ENCODE peak calls at places on chromosomes 2 and 18, in four cellular contexts. One of them, this sample, is unnamed.

GRCh38 chr18:12595571-12596255 is 62.2 kb downstream of the SPIRE1 start:
- DNase-seq in brain microvascular endothelial cell: no peak
- DNase-seq in lower lobe of right lung: no peak
- DNase-seq in body of pancreas: no peak
- DNase-seq in this sample: no peak

GRCh38 chr18:31454066-31454708 is 6.6 kb downstream of the DSG3 start:
- DNase-seq in brain microvascular endothelial cell: peak
- DNase-seq in lower lobe of right lung: no peak
- DNase-seq in body of pancreas: no peak
- DNase-seq in this sample: no peak

GRCh38 chr2:238741277-238741676 is 106.6 kb upstream of the TWIST2 start:
- DNase-seq in brain microvascular endothelial cell: no peak
- DNase-seq in lower lobe of right lung: no peak
- DNase-seq in body of pancreas: no peak
- DNase-seq in this sample: no peak

GRCh38 chr18:44761812-44762211 is 81.1 kb downstream of the SETBP1 start:
- DNase-seq in brain microvascular endothelial cell: no peak
- DNase-seq in lower lobe of right lung: no peak
- DNase-seq in body of pancreas: peak
- DNase-seq in this sample: no peak

GRCh38 chr2:175461839-175462238 is 280.3 kb upstream of the ATP5MC3 start:
- DNase-seq in brain microvascular endothelial cell: no peak
- DNase-seq in lower lobe of right lung: no peak
- DNase-seq in body of pancreas: no peak
- DNase-seq in this sample: no peak

GRCh38 chr2:96265349-96265839 is 403 bp downstream of the TMEM127 start:
- DNase-seq in brain microvascular endothelial cell: no peak
- DNase-seq in lower lobe of right lung: peak
- DNase-seq in body of pancreas: peak
- DNase-seq in this sample: no peak

GRCh38 chr2:70381821-70382220 is 80.0 kb upstream of the FAM136A start:
- DNase-seq in brain microvascular endothelial cell: no peak
- DNase-seq in lower lobe of right lung: no peak
- DNase-seq in body of pancreas: peak
- DNase-seq in this sample: no peak

GRCh38 chr2:108803045-108803736 is 16.6 kb downstream of the CCDC138 start:
- DNase-seq in brain microvascular endothelial cell: no peak
- DNase-seq in lower lobe of right lung: no peak
- DNase-seq in body of pancreas: no peak
- DNase-seq in this sample: no peak

GRCh38 chr18:22170421-22171262 is 1.3 kb downstream of the GATA6 start:
- DNase-seq in brain microvascular endothelial cell: peak
- DNase-seq in lower lobe of right lung: peak
- DNase-seq in body of pancreas: peak
- DNase-seq in this sample: no peak

GRCh38 chr2:123502926-123503325 is 522.2 kb upstream of the CNTNAP5 start:
- DNase-seq in brain microvascular endothelial cell: no peak
- DNase-seq in lower lobe of right lung: no peak
- DNase-seq in body of pancreas: no peak
- DNase-seq in this sample: no peak

GRCh38 chr2:169891593-169892298 is 64.5 kb downstream of the UBR3 start:
- DNase-seq in brain microvascular endothelial cell: peak
- DNase-seq in lower lobe of right lung: no peak
- DNase-seq in body of pancreas: no peak
- DNase-seq in this sample: no peak

GRCh38 chr2:197515277-197515797 is 529 bp upstream of the MOB4 start:
- DNase-seq in brain microvascular endothelial cell: no peak
- DNase-seq in lower lobe of right lung: no peak
- DNase-seq in body of pancreas: no peak
- DNase-seq in this sample: no peak

GRCh38 chr18:59180150-59180845 is 39.7 kb upstream of the GRP start:
- DNase-seq in brain microvascular endothelial cell: peak
- DNase-seq in lower lobe of right lung: no peak
- DNase-seq in body of pancreas: no peak
- DNase-seq in this sample: peak

GRCh38 chr2:146587291-146587713 is 1257.5 kb upstream of the ACVR2A start:
- DNase-seq in brain microvascular endothelial cell: no peak
- DNase-seq in lower lobe of right lung: no peak
- DNase-seq in body of pancreas: no peak
- DNase-seq in this sample: no peak

GRCh38 chr18:13036622-13037320 is 45.6 kb downstream of the CEP192 start:
- DNase-seq in brain microvascular endothelial cell: no peak
- DNase-seq in lower lobe of right lung: no peak
- DNase-seq in body of pancreas: no peak
- DNase-seq in this sample: peak

GRCh38 chr2:125167152-125167551 is 1142.1 kb downstream of the CNTNAP5 start:
- DNase-seq in brain microvascular endothelial cell: no peak
- DNase-seq in lower lobe of right lung: no peak
- DNase-seq in body of pancreas: no peak
- DNase-seq in this sample: peak

GRCh38 chr2:241774419-241775222 is 2.0 kb upstream of the GAL3ST2 start:
- DNase-seq in brain microvascular endothelial cell: peak
- DNase-seq in lower lobe of right lung: no peak
- DNase-seq in body of pancreas: no peak
- DNase-seq in this sample: peak

GRCh38 chr2:68436270-68436669 is 30.8 kb downstream of the FBXO48 start:
- DNase-seq in brain microvascular endothelial cell: peak
- DNase-seq in lower lobe of right lung: no peak
- DNase-seq in body of pancreas: no peak
- DNase-seq in this sample: no peak

GRCh38 chr2:160836755-160837154 is 323.5 kb upstream of the TANK start:
- DNase-seq in brain microvascular endothelial cell: peak
- DNase-seq in lower lobe of right lung: no peak
- DNase-seq in body of pancreas: no peak
- DNase-seq in this sample: peak

GRCh38 chr2:198084136-198084535 is 279.7 kb downstream of the PLCL1 start:
- DNase-seq in brain microvascular endothelial cell: no peak
- DNase-seq in lower lobe of right lung: no peak
- DNase-seq in body of pancreas: no peak
- DNase-seq in this sample: no peak

GRCh38 chr2:127530245-127531132 is 4.2 kb upstream of the IWS1 start:
- DNase-seq in brain microvascular endothelial cell: no peak
- DNase-seq in lower lobe of right lung: no peak
- DNase-seq in body of pancreas: no peak
- DNase-seq in this sample: no peak

GRCh38 chr18:51089691-51090090 is 59.7 kb downstream of the SMAD4 start:
- DNase-seq in brain microvascular endothelial cell: no peak
- DNase-seq in lower lobe of right lung: no peak
- DNase-seq in body of pancreas: no peak
- DNase-seq in this sample: no peak

GRCh38 chr18:44887227-44887631 is 206.5 kb downstream of the SETBP1 start:
- DNase-seq in brain microvascular endothelial cell: peak
- DNase-seq in lower lobe of right lung: no peak
- DNase-seq in body of pancreas: peak
- DNase-seq in this sample: peak

GRCh38 chr2:229221641-229222040 is 49.4 kb downstream of the PID1 start:
- DNase-seq in brain microvascular endothelial cell: no peak
- DNase-seq in lower lobe of right lung: no peak
- DNase-seq in body of pancreas: no peak
- DNase-seq in this sample: no peak

GRCh38 chr2:62654423-62654791 is 51.1 kb upstream of the EHBP1 start:
- DNase-seq in brain microvascular endothelial cell: no peak
- DNase-seq in lower lobe of right lung: no peak
- DNase-seq in body of pancreas: no peak
- DNase-seq in this sample: peak

GRCh38 chr18:12038082-12038660 is 55.5 kb upstream of the ANKRD62 start:
- DNase-seq in brain microvascular endothelial cell: no peak
- DNase-seq in lower lobe of right lung: no peak
- DNase-seq in body of pancreas: peak
- DNase-seq in this sample: no peak

GRCh38 chr2:182826051-182826450 is 40.4 kb downstream of the FRZB start:
- DNase-seq in brain microvascular endothelial cell: no peak
- DNase-seq in lower lobe of right lung: no peak
- DNase-seq in body of pancreas: no peak
- DNase-seq in this sample: no peak

GRCh38 chr2:17915811-17916523 is 37.5 kb downstream of the KCNS3 start:
- DNase-seq in brain microvascular endothelial cell: no peak
- DNase-seq in lower lobe of right lung: no peak
- DNase-seq in body of pancreas: no peak
- DNase-seq in this sample: no peak

GRCh38 chr2:121387591-121388325 is 102.8 kb upstream of the TFCP2L1 start:
- DNase-seq in brain microvascular endothelial cell: no peak
- DNase-seq in lower lobe of right lung: no peak
- DNase-seq in body of pancreas: no peak
- DNase-seq in this sample: no peak

GRCh38 chr2:155309483-155309882 is 611.0 kb downstream of the KCNJ3 start:
- DNase-seq in brain microvascular endothelial cell: no peak
- DNase-seq in lower lobe of right lung: no peak
- DNase-seq in body of pancreas: no peak
- DNase-seq in this sample: no peak

GRCh38 chr18:10343778-10344177 is 110.7 kb upstream of the APCDD1 start:
- DNase-seq in brain microvascular endothelial cell: no peak
- DNase-seq in lower lobe of right lung: no peak
- DNase-seq in body of pancreas: no peak
- DNase-seq in this sample: no peak

GRCh38 chr18:26943906-26944305 is 78.4 kb upstream of the AQP4 start:
- DNase-seq in brain microvascular endothelial cell: no peak
- DNase-seq in lower lobe of right lung: no peak
- DNase-seq in body of pancreas: no peak
- DNase-seq in this sample: no peak

GRCh38 chr2:127416486-127417001 is 1.7 kb upstream of the PROC start:
- DNase-seq in brain microvascular endothelial cell: no peak
- DNase-seq in lower lobe of right lung: no peak
- DNase-seq in body of pancreas: no peak
- DNase-seq in this sample: no peak

GRCh38 chr18:44594779-44595467 is 85.8 kb upstream of the SETBP1 start:
- DNase-seq in brain microvascular endothelial cell: peak
- DNase-seq in lower lobe of right lung: no peak
- DNase-seq in body of pancreas: no peak
- DNase-seq in this sample: no peak

GRCh38 chr18:57837917-57838548 is 34.9 kb upstream of the ATP8B1 start:
- DNase-seq in brain microvascular endothelial cell: peak
- DNase-seq in lower lobe of right lung: no peak
- DNase-seq in body of pancreas: no peak
- DNase-seq in this sample: no peak
- H3K4me3 ChIP-seq in brain microvascular endothelial cell: no peak
- H3K4me3 ChIP-seq in lower lobe of right lung: no peak
- H3K4me3 ChIP-seq in body of pancreas: no peak
- H3K4me3 ChIP-seq in this sample: no peak

GRCh38 chr2:223920109-223920508 is 25.0 kb downstream of the WDFY1 start:
- DNase-seq in brain microvascular endothelial cell: no peak
- DNase-seq in lower lobe of right lung: no peak
- DNase-seq in body of pancreas: no peak
- DNase-seq in this sample: no peak
- TF ChIP-seq CTCF in brain microvascular endothelial cell: peak
- TF ChIP-seq CTCF in lower lobe of right lung: no peak
- TF ChIP-seq CTCF in body of pancreas: no peak
- TF ChIP-seq CTCF in this sample: no peak

GRCh38 chr2:75729861-75730260 is 19.1 kb upstream of the GCFC2 start:
- DNase-seq in brain microvascular endothelial cell: no peak
- DNase-seq in lower lobe of right lung: no peak
- DNase-seq in body of pancreas: no peak
- DNase-seq in this sample: no peak

GRCh38 chr2:75728614-75729419 is 18.1 kb upstream of the GCFC2 start:
- DNase-seq in brain microvascular endothelial cell: no peak
- DNase-seq in lower lobe of right lung: no peak
- DNase-seq in body of pancreas: no peak
- DNase-seq in this sample: no peak
- H3K4me3 ChIP-seq in brain microvascular endothelial cell: no peak
- H3K4me3 ChIP-seq in lower lobe of right lung: no peak
- H3K4me3 ChIP-seq in body of pancreas: no peak
- H3K4me3 ChIP-seq in this sample: no peak

GRCh38 chr18:4453712-4454547 is 1.2 kb downstream of the DLGAP1 start:
- DNase-seq in brain microvascular endothelial cell: no peak
- DNase-seq in lower lobe of right lung: peak
- DNase-seq in body of pancreas: no peak
- DNase-seq in this sample: no peak
- TF ChIP-seq CTCF in brain microvascular endothelial cell: no peak
- TF ChIP-seq CTCF in lower lobe of right lung: no peak
- TF ChIP-seq CTCF in body of pancreas: no peak
- TF ChIP-seq CTCF in this sample: no peak

GRCh38 chr18:74390900-74391299 is 66.2 kb downstream of the DIPK1C start:
- DNase-seq in brain microvascular endothelial cell: no peak
- DNase-seq in lower lobe of right lung: no peak
- DNase-seq in body of pancreas: no peak
- DNase-seq in this sample: no peak
- H3K4me3 ChIP-seq in brain microvascular endothelial cell: no peak
- H3K4me3 ChIP-seq in lower lobe of right lung: no peak
- H3K4me3 ChIP-seq in body of pancreas: no peak
- H3K4me3 ChIP-seq in this sample: no peak

GRCh38 chr2:59276033-59276432 is 1034.9 kb upstream of the FANCL start:
- DNase-seq in brain microvascular endothelial cell: no peak
- DNase-seq in lower lobe of right lung: no peak
- DNase-seq in body of pancreas: no peak
- DNase-seq in this sample: no peak
- TF ChIP-seq CTCF in brain microvascular endothelial cell: peak
- TF ChIP-seq CTCF in lower lobe of right lung: no peak
- TF ChIP-seq CTCF in body of pancreas: no peak
- TF ChIP-seq CTCF in this sample: no peak